ENCODE peak calls at places on chromosomes 5 and 9, in four cellular contexts. A is activated CD4-positive, alpha-beta T cell treated with anti-CD3 and anti-CD28 coated beads, Interleukin-2, amount 50 U/mL, for 1 hour; D is upper lobe of right lung; E is glutamatergic neuron. P is an unnamed sample.

GRCh38 chr9:91421987-91422765 is 1.5 kb downstream of the NFIL3 start:
- DNase-seq in A (no peak), D (no peak), E (no peak), P (no peak)

GRCh38 chr5:90932052-90932699 is 373.6 kb downstream of the ADGRV1 start:
- DNase-seq in A (no peak), D (no peak), E (peak; percentile 15), P (peak; percentile 15)

GRCh38 chr5:141696431-141696830 is 14.4 kb upstream of the ARAP3 start:
- DNase-seq in A (no peak), D (no peak), E (no peak), P (no peak)

GRCh38 chr9:106677374-106677773 is 185.6 kb upstream of the ZNF462 start:
- DNase-seq in A (no peak), D (no peak), E (no peak), P (no peak)

GRCh38 chr9:112854657-112855056 is 36.0 kb downstream of the SLC46A2 start:
- DNase-seq in A (no peak), D (no peak), E (no peak), P (no peak)

GRCh38 chr9:27784999-27785713 is 211.9 kb upstream of the C9orf72 start:
- DNase-seq in A (no peak), D (no peak), E (no peak), P (no peak)

GRCh38 chr9:109894921-109895758 is 115.1 kb downstream of the PALM2AKAP2 start:
- DNase-seq in A (no peak), D (no peak), E (no peak), P (no peak)

GRCh38 chr5:41109186-41109585 is 38.0 kb upstream of the MROH2B start:
- DNase-seq in A (no peak), D (no peak), E (no peak), P (no peak)

GRCh38 chr9:128207076-128207731 is 4.0 kb downstream of the DNM1 start:
- DNase-seq in A (no peak), D (no peak), E (no peak), P (no peak)

GRCh38 chr9:72807765-72808445 is 144.9 kb downstream of the ALDH1A1 start:
- DNase-seq in A (no peak), D (no peak), E (no peak), P (no peak)

GRCh38 chr9:20662156-20662555 is 21.9 kb upstream of the FOCAD start:
- DNase-seq in A (no peak), D (no peak), E (peak; percentile 27), P (no peak)

GRCh38 chr5:96857924-96858323 is 18.4 kb upstream of the ERAP2 start:
- DNase-seq in A (no peak), D (no peak), E (no peak), P (no peak)

GRCh38 chr9:132834343-132834742 is 43.7 kb downstream of the AK8 start:
- DNase-seq in A (no peak), D (no peak), E (no peak), P (no peak)

GRCh38 chr9:92522983-92523970 is 12.5 kb downstream of the ECM2 start:
- DNase-seq in A (no peak), D (no peak), E (no peak), P (no peak)

GRCh38 chr5:181221792-181222629 is 1.1 kb upstream of the TRIM41 start:
- DNase-seq in A (peak; percentile 98), D (peak; percentile 94), E (peak; percentile 95), P (peak; percentile 92)

GRCh38 chr5:169827769-169828168 is 152.5 kb downstream of the INSYN2B start:
- DNase-seq in A (no peak), D (no peak), E (no peak), P (no peak)

GRCh38 chr9:133821606-133822438 is 83.7 kb upstream of the SARDH start:
- DNase-seq in A (no peak), D (no peak), E (peak; percentile 82), P (no peak)

GRCh38 chr9:127751269-127752054 is 16.4 kb upstream of the TOR2A start:
- DNase-seq in A (no peak), D (no peak), E (no peak), P (no peak)

GRCh38 chr9:121447341-121447834 is 52.3 kb downstream of the GGTA1 start:
- DNase-seq in A (no peak), D (no peak), E (no peak), P (no peak)

GRCh38 chr5:134365604-134366003 is 1.4 kb downstream of the CDKL3 start:
- DNase-seq in A (no peak), D (no peak), E (no peak), P (no peak)

GRCh38 chr5:100188778-100189177 is 346.4 kb upstream of the FAM174A start:
- DNase-seq in A (no peak), D (no peak), E (no peak), P (no peak)

GRCh38 chr5:56414056-56414455 is 180.9 kb upstream of the ANKRD55 start:
- DNase-seq in A (no peak), D (no peak), E (no peak), P (no peak)

GRCh38 chr9:99936947-99937587 is 30.6 kb downstream of the STX17 start:
- DNase-seq in A (no peak), D (no peak), E (no peak), P (no peak)

GRCh38 chr5:20494706-20495105 is 506.7 kb upstream of the CDH18 start:
- DNase-seq in A (no peak), D (no peak), E (no peak), P (no peak)

GRCh38 chr9:96554801-96555566 is 64.7 kb downstream of the CDC14B start:
- DNase-seq in A (no peak), D (no peak), E (no peak), P (no peak)

GRCh38 chr9:35861161-35861897 is 8.9 kb downstream of the OR13J1 start:
- DNase-seq in A (no peak), D (no peak), E (no peak), P (no peak)

GRCh38 chr9:32069169-32069813 is 315.2 kb upstream of the ACO1 start:
- DNase-seq in A (no peak), D (no peak), E (no peak), P (no peak)

GRCh38 chr5:136082390-136083193 is 50.1 kb upstream of the SMAD5 start:
- DNase-seq in A (peak; percentile 52), D (peak; percentile 81), E (peak; percentile 89), P (no peak)

GRCh38 chr5:112491257-112491656 is 72.2 kb upstream of the EPB41L4A start:
- DNase-seq in A (no peak), D (no peak), E (no peak), P (no peak)

GRCh38 chr9:127972316-127972871 is 8.4 kb downstream of the EEIG1 start:
- DNase-seq in A (no peak), D (no peak), E (no peak), P (peak; percentile 13)

GRCh38 chr5:33843579-33843978 is 48.2 kb downstream of the ADAMTS12 start:
- DNase-seq in A (no peak), D (no peak), E (no peak), P (no peak)

GRCh38 chr5:27311544-27311943 is 273.2 kb upstream of the CDH9 start:
- DNase-seq in A (no peak), D (no peak), E (no peak), P (no peak)

P was measured in activated naive CD4-positive, alpha-beta T cell treated with anti-CD3 and anti-CD28 coated beads, Interleukin-2, amount 50 U/mL, for 16 hours.